ENCODE peak calls at places on chromosome 16, in eight cellular contexts. L, R, O, V, M, F, J and S are unnamed samples.

GRCh38 chr16:4795828-4796572 is 831 bp downstream of the SMIM22 start:
- DNase-seq in L (no peak), R (no peak), O (no peak), V (no peak), M (no peak), F (no peak), J (no peak), S (no peak)

GRCh38 chr16:87654826-87655225 is 52.5 kb downstream of the JPH3 start:
- DNase-seq in L (no peak), R (no peak), O (no peak), V (no peak), M (no peak), F (no peak), J (no peak), S (no peak)

GRCh38 chr16:20940864-20941634 is 40.5 kb downstream of the LYRM1 start:
- DNase-seq in L (no peak), R (no peak), O (no peak), V (no peak), M (no peak), F (no peak), J (no peak), S (no peak)

GRCh38 chr16:58652741-58653140 is 23.1 kb upstream of the CNOT1 start:
- DNase-seq in L (no peak), R (no peak), O (no peak), V (peak), M (no peak), F (peak), J (peak), S (no peak)

GRCh38 chr16:73157861-73158260 is 109.9 kb upstream of the ZFHX3 start:
- DNase-seq in L (no peak), R (no peak), O (no peak), V (no peak), M (no peak), F (no peak), J (no peak), S (no peak)

GRCh38 chr16:88527186-88527936 is 42.8 kb upstream of the ZC3H18 start:
- DNase-seq in L (peak), R (peak), O (peak), V (peak), M (peak), F (peak), J (peak), S (no peak)

GRCh38 chr16:6335072-6335471 is 997.6 kb upstream of the RBFOX1 start:
- DNase-seq in L (no peak), R (no peak), O (no peak), V (peak), M (peak), F (no peak), J (no peak), S (no peak)

GRCh38 chr16:59116744-59117143 is 382.6 kb upstream of the GOT2 start:
- DNase-seq in L (no peak), R (no peak), O (no peak), V (no peak), M (no peak), F (no peak), J (no peak), S (no peak)

GRCh38 chr16:49491111-49491670 is 117.6 kb downstream of the C16orf78 start:
- DNase-seq in L (no peak), R (no peak), O (no peak), V (no peak), M (no peak), F (no peak), J (no peak), S (no peak)

DNA sequence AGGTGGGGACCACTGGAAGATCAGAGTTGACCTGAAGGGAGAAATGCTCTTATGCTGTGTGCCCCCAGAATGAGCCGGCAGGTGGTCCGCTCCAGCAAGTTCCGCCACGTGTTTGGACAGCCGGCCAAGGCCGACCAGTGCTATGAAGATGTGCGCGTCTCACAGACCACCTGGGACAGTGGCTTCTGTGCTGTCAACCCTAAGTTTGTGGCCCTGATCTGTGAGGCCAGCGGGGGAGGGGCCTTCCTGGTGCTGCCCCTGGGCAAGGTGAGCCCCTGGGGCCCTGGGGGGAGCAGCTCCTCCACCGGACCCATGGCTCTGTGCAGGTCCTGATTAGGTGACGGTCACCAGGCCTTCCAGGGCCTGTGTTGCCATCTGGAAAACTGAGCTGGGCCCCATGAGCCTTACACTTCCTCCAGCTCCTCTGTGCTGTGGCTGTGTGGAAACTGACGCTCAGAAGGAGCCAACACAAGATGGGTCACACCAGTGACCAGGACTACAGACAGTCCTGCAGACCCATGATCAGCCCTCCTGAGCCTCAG is 1.8 kb downstream of the CORO1A start:
- DNase-seq in L (peak), R (no peak), O (peak), V (no peak), M (no peak), F (no peak), J (peak), S (no peak)
- TF ChIP-seq POLR2A in L (no peak), R (no peak), O (no peak), V (no peak), M (no peak), F (no peak), J (no peak), S (no peak)

DNA sequence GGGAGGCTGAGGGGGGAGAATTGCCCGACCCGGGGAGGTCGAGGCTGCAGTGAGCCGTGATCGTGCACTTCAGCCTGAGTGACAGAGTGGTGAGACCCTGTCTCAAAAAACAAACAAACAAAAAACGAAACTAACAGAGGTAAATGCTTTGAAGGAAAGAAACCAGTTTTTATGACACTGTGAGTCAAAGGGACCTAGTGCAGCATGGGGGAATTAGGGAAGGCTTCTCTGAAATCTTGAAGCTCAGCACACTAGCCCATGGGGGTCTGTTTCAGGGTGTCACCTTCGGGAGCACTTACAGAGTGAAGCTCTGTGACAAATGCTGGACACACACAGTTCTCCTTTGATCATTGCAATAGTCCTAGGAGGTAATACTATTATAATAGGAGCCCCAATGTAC is 16.6 kb downstream of the ITPRIPL2 start:
- DNase-seq in L (no peak), R (no peak), O (no peak), V (no peak), M (no peak), F (no peak), J (no peak), S (no peak)
- H3K27ac ChIP-seq in L (peak), R (peak), O (peak), V (no peak), M (peak), F (peak), J (peak), S (peak)

DNA sequence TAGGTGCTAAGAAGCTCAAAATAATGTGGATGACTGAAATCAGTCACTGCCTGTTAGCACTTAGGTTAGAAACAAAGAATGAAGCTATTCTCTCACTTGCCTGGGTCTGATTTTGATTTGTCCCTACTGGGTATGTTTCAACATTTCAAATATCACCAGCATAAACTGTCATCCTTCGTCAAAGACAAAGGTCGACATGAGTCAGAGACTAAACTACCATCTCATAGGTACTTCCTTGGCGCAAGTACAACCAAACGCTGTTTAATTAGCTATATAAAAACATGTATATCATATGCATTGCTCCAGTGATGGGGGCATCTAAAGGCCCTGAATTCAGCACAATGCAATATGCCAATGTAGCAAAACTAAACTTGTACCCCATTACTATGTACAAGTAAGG is 4.0 kb downstream of the AKTIP start:
- DNase-seq in L (no peak), R (no peak), O (no peak), V (no peak), M (no peak), F (no peak), J (no peak), S (no peak)
- TF ChIP-seq POLR2A in L (no peak), R (no peak), O (no peak), V (no peak), M (no peak), F (no peak), J (no peak), S (no peak)

GRCh38 chr16:84519855-84520254 is 15.4 kb upstream of the MEAK7 start:
- DNase-seq in L (no peak), R (no peak), O (no peak), V (no peak), M (no peak), F (no peak), J (no peak), S (no peak)

GRCh38 chr16:84524346-84524920 is 20.0 kb upstream of the MEAK7 start:
- DNase-seq in L (no peak), R (no peak), O (no peak), V (no peak), M (no peak), F (no peak), J (no peak), S (no peak)

GRCh38 chr16:84518804-84519341 is 14.4 kb upstream of the MEAK7 start:
- DNase-seq in L (no peak), R (no peak), O (no peak), V (no peak), M (no peak), F (no peak), J (no peak), S (no peak)

GRCh38 chr16:84517366-84517765 is 12.9 kb upstream of the MEAK7 start:
- DNase-seq in L (no peak), R (no peak), O (no peak), V (no peak), M (no peak), F (no peak), J (no peak), S (no peak)

GRCh38 chr16:84520778-84521770 is 16.6 kb upstream of the MEAK7 start:
- DNase-seq in L (no peak), R (no peak), O (no peak), V (no peak), M (no peak), F (no peak), J (no peak), S (no peak)
- H3K27ac ChIP-seq in L (no peak), R (no peak), O (no peak), V (no peak), M (no peak), F (no peak), J (no peak), S (no peak)